ENCODE peak calls at places on chromosomes 7 and 10, in ten cellular contexts. One of them, this sample, is unnamed.

GRCh38 chr10:84267503-84268126 is 22.8 kb downstream of the RGR start:
- DNase-seq in HCT116: peak
- DNase-seq in HepG2: peak
- DNase-seq in prostate gland: no peak
- DNase-seq in IMR-90: peak
- DNase-seq in transverse colon: peak
- DNase-seq in stomach: peak
- DNase-seq in ovary: no peak
- DNase-seq in A549: peak
- DNase-seq in body of pancreas: peak
- DNase-seq in this sample: no peak

GRCh38 chr7:134813668-134814067 is 34.2 kb downstream of the CALD1 start:
- DNase-seq in transverse colon: no peak
- DNase-seq in HepG2: no peak
- DNase-seq in IMR-90: peak
- DNase-seq in body of pancreas: no peak
- DNase-seq in stomach: no peak
- DNase-seq in HCT116: no peak
- DNase-seq in prostate gland: no peak
- DNase-seq in A549: no peak
- DNase-seq in ovary: no peak
- DNase-seq in this sample: no peak

GRCh38 chr7:129282865-129283264 is 58.0 kb downstream of the AHCYL2 start:
- DNase-seq in HCT116: no peak
- DNase-seq in A549: no peak
- DNase-seq in ovary: no peak
- DNase-seq in stomach: no peak
- DNase-seq in body of pancreas: no peak
- DNase-seq in HepG2: no peak
- DNase-seq in transverse colon: no peak
- DNase-seq in prostate gland: no peak
- DNase-seq in IMR-90: no peak
- DNase-seq in this sample: no peak

GRCh38 chr7:64618785-64619456 is 47.0 kb upstream of the ZNF107 start:
- DNase-seq in IMR-90: peak
- DNase-seq in transverse colon: no peak
- DNase-seq in stomach: no peak
- DNase-seq in HepG2: peak
- DNase-seq in prostate gland: peak
- DNase-seq in HCT116: peak
- DNase-seq in body of pancreas: no peak
- DNase-seq in ovary: no peak
- DNase-seq in A549: peak
- DNase-seq in this sample: no peak

GRCh38 chr10:33758299-33758698 is 423.8 kb upstream of the NRP1 start:
- DNase-seq in prostate gland: no peak
- DNase-seq in transverse colon: no peak
- DNase-seq in stomach: no peak
- DNase-seq in HCT116: no peak
- DNase-seq in A549: no peak
- DNase-seq in IMR-90: no peak
- DNase-seq in body of pancreas: no peak
- DNase-seq in HepG2: no peak
- DNase-seq in ovary: no peak
- DNase-seq in this sample: no peak

GRCh38 chr10:29946614-29946952 is 112.8 kb downstream of the JCAD start:
- DNase-seq in A549: no peak
- DNase-seq in HCT116: no peak
- DNase-seq in body of pancreas: no peak
- DNase-seq in prostate gland: no peak
- DNase-seq in HepG2: no peak
- DNase-seq in transverse colon: no peak
- DNase-seq in ovary: no peak
- DNase-seq in IMR-90: no peak
- DNase-seq in stomach: no peak
- DNase-seq in this sample: no peak

GRCh38 chr10:93416824-93417223 is 65.3 kb downstream of the MYOF start:
- DNase-seq in prostate gland: no peak
- DNase-seq in transverse colon: no peak
- DNase-seq in A549: no peak
- DNase-seq in HCT116: no peak
- DNase-seq in IMR-90: no peak
- DNase-seq in body of pancreas: no peak
- DNase-seq in HepG2: no peak
- DNase-seq in stomach: no peak
- DNase-seq in ovary: no peak
- DNase-seq in this sample: no peak

GRCh38 chr7:151793531-151793935 is 83.4 kb downstream of the PRKAG2 start:
- DNase-seq in A549: no peak
- DNase-seq in body of pancreas: peak
- DNase-seq in HepG2: no peak
- DNase-seq in stomach: peak
- DNase-seq in transverse colon: no peak
- DNase-seq in prostate gland: no peak
- DNase-seq in ovary: no peak
- DNase-seq in IMR-90: no peak
- DNase-seq in HCT116: no peak
- DNase-seq in this sample: peak

GRCh38 chr7:146175716-146176115 is 59.1 kb downstream of the CNTNAP2 start:
- DNase-seq in stomach: no peak
- DNase-seq in IMR-90: no peak
- DNase-seq in HCT116: no peak
- DNase-seq in ovary: no peak
- DNase-seq in HepG2: no peak
- DNase-seq in prostate gland: no peak
- DNase-seq in transverse colon: no peak
- DNase-seq in A549: no peak
- DNase-seq in body of pancreas: no peak
- DNase-seq in this sample: no peak

GRCh38 chr10:22022257-22023051 is 18.9 kb upstream of the DNAJC1 start:
- DNase-seq in body of pancreas: no peak
- DNase-seq in A549: no peak
- DNase-seq in transverse colon: peak
- DNase-seq in prostate gland: no peak
- DNase-seq in stomach: no peak
- DNase-seq in IMR-90: no peak
- DNase-seq in ovary: no peak
- DNase-seq in HCT116: no peak
- DNase-seq in HepG2: no peak
- DNase-seq in this sample: no peak

GRCh38 chr7:37442268-37442667 is 6.4 kb downstream of the ELMO1 start:
- DNase-seq in transverse colon: no peak
- DNase-seq in HepG2: no peak
- DNase-seq in prostate gland: no peak
- DNase-seq in A549: no peak
- DNase-seq in ovary: no peak
- DNase-seq in body of pancreas: no peak
- DNase-seq in stomach: no peak
- DNase-seq in IMR-90: no peak
- DNase-seq in HCT116: no peak
- DNase-seq in this sample: no peak

GRCh38 chr10:99975942-99976809 is 33.6 kb downstream of the DNMBP start:
- DNase-seq in transverse colon: no peak
- DNase-seq in ovary: no peak
- DNase-seq in IMR-90: peak
- DNase-seq in A549: no peak
- DNase-seq in prostate gland: no peak
- DNase-seq in HCT116: no peak
- DNase-seq in HepG2: no peak
- DNase-seq in stomach: no peak
- DNase-seq in body of pancreas: no peak
- DNase-seq in this sample: peak

DNA sequence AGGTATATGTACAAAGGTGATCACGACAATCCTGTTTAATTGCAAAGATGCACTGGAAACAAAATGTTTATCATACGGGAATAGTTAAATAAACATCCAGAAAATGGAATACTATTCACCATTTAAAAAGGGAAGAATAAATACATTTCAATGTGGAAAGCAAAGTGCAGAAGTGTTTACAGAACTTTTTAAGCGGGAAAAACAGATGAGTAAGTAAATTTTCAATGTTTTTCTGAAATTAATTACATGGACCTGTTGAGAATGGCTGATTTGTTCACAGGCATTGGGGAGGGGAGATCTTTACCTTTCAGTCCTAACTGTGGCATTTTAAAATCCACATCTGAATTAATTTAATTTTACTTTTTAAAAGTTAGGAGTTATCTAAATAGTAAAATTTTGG is 7.1 kb downstream of the MTPN start:
- DNase-seq in HCT116: no peak
- DNase-seq in transverse colon: no peak
- DNase-seq in prostate gland: no peak
- DNase-seq in body of pancreas: no peak
- DNase-seq in IMR-90: no peak
- DNase-seq in HepG2: no peak
- DNase-seq in A549: no peak
- DNase-seq in ovary: no peak
- DNase-seq in stomach: no peak
- DNase-seq in this sample: no peak
- TF ChIP-seq POLR2A in HCT116: no peak
- TF ChIP-seq POLR2A in transverse colon: no peak
- TF ChIP-seq POLR2A in prostate gland: no peak
- TF ChIP-seq POLR2A in body of pancreas: no peak
- TF ChIP-seq POLR2A in IMR-90: no peak
- TF ChIP-seq POLR2A in HepG2: no peak
- TF ChIP-seq POLR2A in A549: no peak
- TF ChIP-seq POLR2A in ovary: no peak
- TF ChIP-seq POLR2A in stomach: no peak
- TF ChIP-seq POLR2A in this sample: no peak

GRCh38 chr7:130994378-130995115 is 260.5 kb upstream of the KLF14 start:
- DNase-seq in A549: no peak
- DNase-seq in body of pancreas: peak
- DNase-seq in prostate gland: peak
- DNase-seq in IMR-90: no peak
- DNase-seq in transverse colon: peak
- DNase-seq in stomach: peak
- DNase-seq in HCT116: no peak
- DNase-seq in ovary: peak
- DNase-seq in HepG2: no peak
- DNase-seq in this sample: no peak

GRCh38 chr7:130996205-130996840 is 262.3 kb upstream of the KLF14 start:
- DNase-seq in stomach: peak
- DNase-seq in body of pancreas: no peak
- DNase-seq in HCT116: no peak
- DNase-seq in A549: no peak
- DNase-seq in IMR-90: no peak
- DNase-seq in ovary: no peak
- DNase-seq in transverse colon: no peak
- DNase-seq in HepG2: peak
- DNase-seq in prostate gland: no peak
- DNase-seq in this sample: no peak

GRCh38 chr7:130995252-130996081 is 261.5 kb upstream of the KLF14 start:
- DNase-seq in body of pancreas: peak
- DNase-seq in IMR-90: no peak
- DNase-seq in stomach: peak
- DNase-seq in HCT116: peak
- DNase-seq in ovary: no peak
- DNase-seq in HepG2: no peak
- DNase-seq in prostate gland: peak
- DNase-seq in A549: no peak
- DNase-seq in transverse colon: no peak
- DNase-seq in this sample: no peak

GRCh38 chr7:130998993-130999602 is 265.1 kb upstream of the KLF14 start:
- DNase-seq in A549: no peak
- DNase-seq in stomach: no peak
- DNase-seq in body of pancreas: no peak
- DNase-seq in IMR-90: peak
- DNase-seq in ovary: no peak
- DNase-seq in transverse colon: no peak
- DNase-seq in prostate gland: no peak
- DNase-seq in HepG2: peak
- DNase-seq in HCT116: peak
- DNase-seq in this sample: no peak

DNA sequence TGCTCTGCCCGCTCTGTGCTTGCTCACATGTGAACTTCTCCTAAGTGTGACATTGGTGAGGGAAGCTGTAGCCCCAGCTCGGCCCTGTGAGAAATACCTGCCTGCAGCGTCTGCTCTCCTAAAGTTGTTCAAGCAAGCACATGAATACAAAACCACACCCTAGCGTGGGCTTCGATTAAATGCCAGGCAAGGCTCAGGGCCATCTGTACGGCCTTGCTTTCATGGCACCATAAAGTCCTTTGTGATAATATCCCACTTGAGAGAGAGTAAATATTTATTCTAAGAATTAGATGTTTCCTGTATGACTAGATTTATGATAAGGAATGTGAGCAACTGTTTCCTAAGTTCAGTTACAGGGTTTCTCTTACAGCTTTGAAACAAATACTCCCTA is 262.8 kb upstream of the KLF14 start:
- DNase-seq in A549: peak
- DNase-seq in body of pancreas: peak
- DNase-seq in HepG2: peak
- DNase-seq in transverse colon: peak
- DNase-seq in ovary: no peak
- DNase-seq in stomach: peak
- DNase-seq in IMR-90: peak
- DNase-seq in HCT116: peak
- DNase-seq in prostate gland: peak
- DNase-seq in this sample: no peak
- H3K4me3 ChIP-seq in A549: no peak
- H3K4me3 ChIP-seq in body of pancreas: no peak
- H3K4me3 ChIP-seq in HepG2: peak
- H3K4me3 ChIP-seq in transverse colon: peak
- H3K4me3 ChIP-seq in ovary: no peak
- H3K4me3 ChIP-seq in stomach: peak
- H3K4me3 ChIP-seq in IMR-90: no peak
- H3K4me3 ChIP-seq in HCT116: no peak
- H3K4me3 ChIP-seq in prostate gland: no peak
- H3K4me3 ChIP-seq in this sample: no peak

DNA sequence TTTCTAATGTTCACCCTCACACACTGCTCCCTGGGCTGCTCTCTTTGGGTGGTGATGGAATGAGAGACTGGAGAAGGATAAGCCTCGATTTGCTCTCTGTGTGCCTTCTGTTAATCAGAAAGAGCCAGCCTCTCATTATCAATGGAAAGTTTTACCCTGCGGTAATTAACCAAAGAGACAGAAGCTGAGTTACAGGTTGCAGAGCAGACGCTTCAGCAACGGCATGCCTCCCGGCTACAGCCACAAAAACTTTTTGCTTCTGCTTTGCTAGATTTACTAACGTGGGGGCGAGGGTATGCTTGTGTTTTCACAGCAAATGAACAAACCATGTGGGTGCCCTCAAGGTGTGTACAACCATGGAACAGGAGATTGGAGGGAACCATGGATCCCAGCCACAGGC is 18.0 kb downstream of the GIMAP4 start:
- DNase-seq in prostate gland: no peak
- DNase-seq in HCT116: no peak
- DNase-seq in stomach: no peak
- DNase-seq in body of pancreas: no peak
- DNase-seq in IMR-90: no peak
- DNase-seq in HepG2: no peak
- DNase-seq in transverse colon: no peak
- DNase-seq in A549: no peak
- DNase-seq in ovary: no peak
- DNase-seq in this sample: no peak
- TF ChIP-seq CTCF in prostate gland: no peak
- TF ChIP-seq CTCF in HCT116: no peak
- TF ChIP-seq CTCF in stomach: no peak
- TF ChIP-seq CTCF in body of pancreas: no peak
- TF ChIP-seq CTCF in IMR-90: no peak
- TF ChIP-seq CTCF in HepG2: no peak
- TF ChIP-seq CTCF in transverse colon: no peak
- TF ChIP-seq CTCF in A549: no peak
- TF ChIP-seq CTCF in ovary: no peak
- TF ChIP-seq CTCF in this sample: no peak

GRCh38 chr7:101728888-101729883 is 88.2 kb upstream of the CUX1 start:
- DNase-seq in HepG2: peak
- DNase-seq in HCT116: peak
- DNase-seq in A549: peak
- DNase-seq in body of pancreas: no peak
- DNase-seq in transverse colon: peak
- DNase-seq in IMR-90: peak
- DNase-seq in stomach: peak
- DNase-seq in prostate gland: no peak
- DNase-seq in ovary: no peak
- DNase-seq in this sample: no peak
- TF ChIP-seq POLR2A in HepG2: no peak
- TF ChIP-seq POLR2A in HCT116: peak
- TF ChIP-seq POLR2A in A549: no peak
- TF ChIP-seq POLR2A in body of pancreas: no peak
- TF ChIP-seq POLR2A in transverse colon: peak
- TF ChIP-seq POLR2A in IMR-90: no peak
- TF ChIP-seq POLR2A in stomach: no peak
- TF ChIP-seq POLR2A in prostate gland: no peak
- TF ChIP-seq POLR2A in ovary: no peak
- TF ChIP-seq POLR2A in this sample: no peak